ENCODE peak calls at places on chromosomes 4 and X, in four cellular contexts. T is heart right ventricle, Y is endodermal cell, A is heart left ventricle. V is an unnamed sample.

GRCh38 chr4:164138521-164138920 is 615.4 kb upstream of the SMIM31 start:
- DNase-seq in T (no peak), A (no peak), Y (no peak), V (no peak)

GRCh38 chrX:141469469-141469868 is 115.1 kb downstream of the SPANXA1 start:
- DNase-seq in Y (no peak), T (no peak), A (no peak), V (no peak)

GRCh38 chr4:8303485-8304281 is 34.1 kb downstream of the HTRA3 start:
- DNase-seq in T (no peak), A (no peak), Y (peak), V (no peak)

GRCh38 chr4:16289872-16290554 is 63.7 kb upstream of the TAPT1 start:
- DNase-seq in T (no peak), A (no peak), Y (no peak), V (no peak)

GRCh38 chr4:182139481-182139880 is 103.7 kb upstream of the TENM3 start:
- DNase-seq in T (no peak), A (no peak), Y (no peak), V (no peak)

GRCh38 chrX:40156472-40157227 is 58.9 kb upstream of the BCOR start:
- DNase-seq in A (no peak), T (no peak), Y (peak), V (no peak)

GRCh38 chr4:139454111-139454600 is at the start of gene RAB33B:
- DNase-seq in A (no peak), Y (no peak), T (no peak), V (no peak)

GRCh38 chr4:15677507-15677988 is 4.1 kb upstream of the FAM200B start:
- DNase-seq in A (no peak), T (no peak), Y (no peak), V (no peak)

GRCh38 chr4:10096201-10096975 is 20.2 kb downstream of the WDR1 start:
- DNase-seq in Y (no peak), T (peak), A (peak), V (peak)

GRCh38 chr4:143247866-143248265 is 63.1 kb downstream of the USP38 start:
- DNase-seq in A (no peak), Y (no peak), T (no peak), V (no peak)

GRCh38 chrX:139167282-139167681 is 363.3 kb upstream of the F9 start:
- DNase-seq in T (no peak), Y (no peak), A (no peak), V (no peak)

GRCh38 chr4:5959221-5959982 is 58.8 kb downstream of the C4orf50 start:
- DNase-seq in T (no peak), A (no peak), Y (peak), V (no peak)

GRCh38 chr4:179467890-179468289 is 2025.7 kb upstream of the AGA start:
- DNase-seq in T (no peak), Y (no peak), A (no peak), V (no peak)

GRCh38 chr4:173492315-173492714 is 37.7 kb downstream of the HAND2 start:
- DNase-seq in Y (no peak), T (no peak), A (no peak), V (no peak)

GRCh38 chrX:19740744-19741143 is 146.7 kb downstream of the SH3KBP1 start:
- DNase-seq in T (no peak), A (no peak), Y (no peak), V (no peak)

GRCh38 chr4:9931196-9931595 is 90.1 kb downstream of the SLC2A9 start:
- DNase-seq in Y (no peak), T (no peak), A (no peak), V (no peak)

GRCh38 chr4:179472164-179472563 is 2029.9 kb upstream of the AGA start:
- DNase-seq in Y (no peak), A (no peak), T (no peak), V (no peak)

GRCh38 chrX:100584636-100585035 is at the start of gene TNMD:
- DNase-seq in Y (no peak), A (no peak), T (no peak), V (no peak)

GRCh38 chr4:17065821-17066220 is 167.4 kb upstream of the LDB2 start:
- DNase-seq in A (no peak), T (no peak), Y (no peak), V (no peak)

GRCh38 chrX:119391279-119391678 is 7.9 kb upstream of the SLC25A43 start:
- DNase-seq in T (no peak), A (no peak), Y (no peak), V (no peak)

GRCh38 chr4:41145571-41146078 is 68.7 kb downstream of the APBB2 start:
- DNase-seq in A (no peak), T (no peak), Y (no peak), V (no peak)

GRCh38 chrX:144040793-144041192 is 156.9 kb downstream of the UBE2NL start:
- DNase-seq in A (no peak), Y (no peak), T (no peak), V (no peak)

GRCh38 chrX:110563276-110563675 is 204.6 kb downstream of the RTL9 start:
- DNase-seq in A (no peak), Y (no peak), T (no peak), V (no peak)

GRCh38 chr4:145816091-145816490 is 122.5 kb downstream of the ZNF827 start:
- DNase-seq in A (no peak), T (no peak), Y (no peak), V (no peak)

GRCh38 chrX:9529223-9529622 is 64.4 kb downstream of the TBL1X start:
- DNase-seq in A (no peak), T (no peak), Y (no peak), V (no peak)
- H3K27ac ChIP-seq in A (no peak), T (no peak), Y (no peak), V (no peak)

GRCh38 chrX:16196829-16197228 is 29.5 kb downstream of the MAGEB17 start:
- DNase-seq in Y (no peak), T (no peak), A (no peak), V (no peak)
- H3K27ac ChIP-seq in Y (no peak), T (no peak), A (no peak), V (no peak)

GRCh38 chr4:30716158-30716557 is 4.0 kb upstream of the PCDH7 start:
- DNase-seq in A (no peak), Y (no peak), T (no peak), V (no peak)
- H3K27ac ChIP-seq in A (no peak), Y (no peak), T (no peak), V (no peak)

GRCh38 chr4:155371432-155372043 is 5.2 kb downstream of the MAP9 start:
- DNase-seq in A (no peak), Y (no peak), T (no peak), V (no peak)

DNA sequence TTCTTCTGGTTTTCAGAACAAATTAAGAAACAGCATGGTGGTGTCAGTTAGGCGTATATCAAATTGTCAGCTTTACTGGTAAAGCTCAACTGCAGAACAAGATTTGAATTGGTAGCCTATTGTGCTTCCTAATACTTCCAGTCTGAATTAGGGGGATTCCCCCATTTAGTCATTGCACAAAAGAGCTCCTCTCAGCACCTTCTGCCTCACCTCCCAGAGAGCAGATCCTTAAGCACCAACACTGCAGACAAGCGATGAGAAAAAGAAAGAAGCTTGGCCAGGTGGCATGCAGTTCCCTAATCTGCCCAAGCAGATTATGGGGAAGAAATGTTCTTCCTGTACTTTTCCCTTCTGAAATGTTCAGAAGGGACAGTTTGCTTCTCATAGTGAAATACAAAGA is 9.2 kb downstream of the MAP9 start:
- DNase-seq in T (no peak), A (no peak), Y (no peak), V (no peak)
- H3K27ac ChIP-seq in T (no peak), A (no peak), Y (no peak), V (no peak)

GRCh38 chrX:132958086-132958703 is at the start of gene HS6ST2:
- DNase-seq in A (no peak), Y (peak), T (peak), V (no peak)

GRCh38 chrX:132956421-132957210 is 1.8 kb downstream of the HS6ST2 start:
- DNase-seq in A (no peak), Y (peak), T (peak), V (no peak)

GRCh38 chrX:132954323-132954722 is 4.1 kb downstream of the HS6ST2 start:
- DNase-seq in T (no peak), Y (no peak), A (no peak), V (no peak)

GRCh38 chrX:132955710-132956109 is 2.7 kb downstream of the HS6ST2 start:
- DNase-seq in Y (peak), A (no peak), T (no peak), V (no peak)

DNA sequence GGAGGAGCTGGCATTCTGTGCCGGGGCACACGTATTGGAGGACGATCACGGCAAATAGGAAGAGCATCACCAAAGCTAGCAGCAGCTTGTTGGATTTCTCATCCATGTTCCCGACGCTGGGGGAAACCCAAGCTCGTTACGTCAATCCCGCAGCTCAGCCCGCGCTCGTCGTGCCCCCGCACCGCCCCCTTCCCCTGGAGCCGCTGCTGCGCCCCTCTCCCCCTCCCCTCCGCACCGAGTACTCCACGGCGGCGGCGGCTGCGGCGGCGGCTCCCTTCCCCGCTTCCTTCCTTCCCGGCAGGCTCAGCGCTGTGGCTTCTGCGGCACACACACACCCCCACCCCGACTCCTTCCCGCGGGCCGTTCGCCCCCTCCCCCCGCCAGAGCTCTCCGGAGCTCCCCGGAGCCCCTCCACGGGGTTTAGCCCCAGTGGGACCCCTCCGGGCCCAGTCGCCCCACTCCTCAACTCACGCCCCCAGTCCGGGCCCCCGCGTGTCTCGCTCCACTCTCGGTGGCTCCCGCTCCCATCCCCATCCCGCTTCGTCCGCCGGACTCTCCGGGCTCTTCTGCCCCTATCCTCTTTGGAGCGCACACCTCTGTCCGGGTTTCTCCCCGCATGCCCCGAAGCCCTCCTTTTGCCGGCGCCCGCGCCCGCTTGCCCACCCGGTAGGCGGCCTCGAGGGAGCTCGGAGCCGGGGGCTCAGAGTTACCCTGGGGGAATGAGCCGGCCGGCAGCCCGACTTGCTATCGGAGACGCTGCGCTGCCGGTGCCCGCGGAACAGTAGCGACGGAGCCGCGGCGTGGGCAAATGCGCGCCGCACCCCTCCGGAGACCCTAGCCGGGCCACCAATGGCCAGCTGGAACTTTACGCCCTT is 981 bp downstream of the HS6ST2 start:
- DNase-seq in Y (no peak), A (no peak), T (peak), V (no peak)
- H3K27ac ChIP-seq in Y (no peak), A (no peak), T (no peak), V (no peak)

V was measured in CD8-positive, alpha-beta memory T cell.